ENCODE peak calls at places on chromosomes 1 and 21, in four cellular contexts. Q, M, L and W are unnamed samples.

GRCh38 chr1:116205941-116206679 is 94.9 kb downstream of the MAB21L3 start:
- DNase-seq in Q (no peak), M (no peak), L (no peak), W (no peak)

GRCh38 chr1:61138305-61138704 is 55.9 kb downstream of the NFIA start:
- DNase-seq in Q (no peak), M (no peak), L (no peak), W (no peak)

GRCh38 chr1:31672988-31673387 is 28.3 kb upstream of the PEF1 start:
- DNase-seq in Q (no peak), M (no peak), L (no peak), W (no peak)

GRCh38 chr1:229694053-229694693 is 68.1 kb downstream of the URB2 start:
- DNase-seq in Q (peak), M (no peak), L (no peak), W (peak)

GRCh38 chr1:162633327-162633762 is 1.1 kb downstream of the DDR2 start:
- DNase-seq in Q (peak), M (no peak), L (no peak), W (no peak)

GRCh38 chr1:54603241-54603640 is 20.1 kb downstream of the FAM151A start:
- DNase-seq in Q (no peak), M (no peak), L (no peak), W (no peak)

GRCh38 chr1:64980745-64981601 is 14.6 kb upstream of the JAK1 start:
- DNase-seq in Q (peak), M (peak), L (no peak), W (no peak)

GRCh38 chr1:9594471-9595155 is 5.9 kb downstream of the TMEM201 start:
- DNase-seq in Q (no peak), M (no peak), L (no peak), W (no peak)

GRCh38 chr1:45545553-45546310 is 4.9 kb upstream of the AKR1A1 start:
- DNase-seq in Q (no peak), M (peak), L (no peak), W (no peak)

GRCh38 chr1:18714404-18715175 is 83.9 kb downstream of the PAX7 start:
- DNase-seq in Q (no peak), M (no peak), L (no peak), W (no peak)

GRCh38 chr1:77543822-77544448 is 138.5 kb downstream of the ZZZ3 start:
- DNase-seq in Q (peak), M (no peak), L (no peak), W (no peak)

GRCh38 chr21:33018707-33019455 is 6.9 kb upstream of the OLIG2 start:
- DNase-seq in Q (no peak), M (no peak), L (no peak), W (no peak)

GRCh38 chr1:87867631-87868030 is 539.0 kb downstream of the LMO4 start:
- DNase-seq in Q (peak), M (no peak), L (no peak), W (no peak)

GRCh38 chr1:94029135-94029993 is 91.6 kb downstream of the ABCA4 start:
- DNase-seq in Q (no peak), M (no peak), L (no peak), W (no peak)

GRCh38 chr1:25873120-25873519 is 2.4 kb downstream of the PAQR7 start:
- DNase-seq in Q (no peak), M (peak), L (peak), W (no peak)

DNA sequence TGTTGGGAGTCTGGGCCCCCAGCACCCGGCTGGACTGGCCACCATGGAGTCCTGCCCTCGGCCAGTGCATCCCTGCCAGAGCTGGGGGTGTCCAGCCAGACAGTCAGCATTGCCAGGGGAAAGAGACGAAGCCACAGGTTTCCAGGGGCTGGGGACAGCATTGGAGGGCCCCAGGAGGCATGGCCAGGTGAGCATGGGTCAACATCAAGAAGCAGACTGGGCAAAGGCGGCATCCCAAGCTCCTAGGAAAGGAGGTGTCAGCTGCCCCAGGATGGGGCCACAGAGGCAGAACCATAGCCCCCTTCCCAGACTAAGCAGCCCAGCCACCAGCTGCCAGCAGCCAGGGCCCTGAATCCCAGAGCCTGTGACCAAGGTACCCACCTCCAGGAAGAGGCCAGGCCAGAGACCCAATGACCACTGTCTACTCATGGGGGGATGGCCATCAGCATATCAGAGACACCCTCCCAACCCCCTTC is 32.2 kb downstream of the WNT3A start:
- DNase-seq in Q (no peak), M (no peak), L (no peak), W (no peak)
- TF ChIP-seq MAFK in Q (no peak), M (no peak), L (no peak), W (no peak)

GRCh38 chr1:150261367-150261766 is 3.8 kb downstream of the CA14 start:
- DNase-seq in Q (no peak), M (no peak), L (no peak), W (no peak)

GRCh38 chr1:150259758-150260669 is 2.4 kb downstream of the CA14 start:
- DNase-seq in Q (no peak), M (peak), L (peak), W (no peak)

GRCh38 chr1:150258275-150258666 is 697 bp downstream of the CA14 start:
- DNase-seq in Q (no peak), M (no peak), L (no peak), W (no peak)

GRCh38 chr1:150257624-150258274 is at the start of gene CA14:
- DNase-seq in Q (no peak), M (no peak), L (no peak), W (no peak)

GRCh38 chr1:150259217-150259616 is 1.6 kb downstream of the CA14 start:
- DNase-seq in Q (no peak), M (no peak), L (no peak), W (no peak)
- TF ChIP-seq MAFK in Q (no peak), M (no peak), L (no peak), W (no peak)

DNA sequence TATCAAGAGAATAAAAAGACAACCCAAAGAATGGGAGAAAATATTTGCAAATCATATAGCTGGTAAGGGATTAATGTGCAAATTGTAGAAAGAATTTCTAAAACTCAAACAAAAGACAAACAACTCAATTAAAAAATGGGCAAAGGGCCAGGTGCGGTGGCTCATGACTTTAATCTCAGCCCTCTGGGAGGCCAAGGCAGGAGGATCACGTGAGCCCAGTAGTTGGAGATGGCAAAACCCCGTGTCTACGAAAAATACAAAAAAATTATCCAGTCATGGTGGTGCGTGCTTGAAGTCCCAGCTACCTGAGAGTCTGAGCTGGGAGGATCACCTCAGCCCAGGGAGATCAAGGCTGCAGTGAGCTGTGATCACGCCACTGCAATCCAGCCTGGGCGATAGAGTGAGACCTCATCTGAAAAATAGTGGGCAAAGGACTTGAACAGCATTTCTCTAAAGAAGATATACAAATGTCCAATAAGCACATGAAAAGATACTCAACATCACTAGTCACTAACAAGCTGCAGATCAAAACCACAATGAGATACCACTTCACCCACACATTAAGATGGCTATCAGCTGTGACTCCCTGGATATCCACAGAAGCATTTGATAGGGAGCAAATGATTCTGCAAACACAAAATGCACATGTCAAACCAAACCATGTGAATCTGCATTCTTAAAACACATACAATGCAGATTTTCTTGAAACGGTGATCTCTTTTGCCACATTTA is 20.9 kb downstream of the SLC30A1 start:
- DNase-seq in Q (no peak), M (no peak), L (no peak), W (no peak)
- TF ChIP-seq MAFK in Q (no peak), M (no peak), L (no peak), W (no peak)

GRCh38 chr21:21396424-21396823 is 398.2 kb downstream of the NCAM2 start:
- DNase-seq in Q (no peak), M (no peak), L (no peak), W (no peak)
- TF ChIP-seq MAFK in Q (no peak), M (no peak), L (no peak), W (no peak)

GRCh38 chr1:156090138-156090821 is 8.0 kb upstream of the MEX3A start:
- DNase-seq in Q (no peak), M (no peak), L (no peak), W (no peak)
- TF ChIP-seq MAFK in Q (no peak), M (no peak), L (no peak), W (no peak)

GRCh38 chr1:169495050-169495740 is 9.5 kb upstream of the SLC19A2 start:
- DNase-seq in Q (no peak), M (no peak), L (no peak), W (no peak)

GRCh38 chr1:169495916-169496315 is 10.2 kb upstream of the SLC19A2 start:
- DNase-seq in Q (no peak), M (no peak), L (no peak), W (no peak)

GRCh38 chr1:169499807-169500206 is 14.1 kb upstream of the SLC19A2 start:
- DNase-seq in Q (no peak), M (no peak), L (no peak), W (no peak)

GRCh38 chr1:169494343-169494742 is 8.6 kb upstream of the SLC19A2 start:
- DNase-seq in Q (no peak), M (peak), L (no peak), W (no peak)

GRCh38 chr1:169497317-169497716 is 11.6 kb upstream of the SLC19A2 start:
- DNase-seq in Q (no peak), M (no peak), L (no peak), W (no peak)
- TF ChIP-seq MAFK in Q (no peak), M (no peak), L (no peak), W (no peak)

GRCh38 chr1:86156571-86157455 is at the start of gene COL24A1:
- DNase-seq in Q (peak), M (no peak), L (peak), W (no peak)
- TF ChIP-seq MAFK in Q (no peak), M (no peak), L (no peak), W (no peak)

DNA sequence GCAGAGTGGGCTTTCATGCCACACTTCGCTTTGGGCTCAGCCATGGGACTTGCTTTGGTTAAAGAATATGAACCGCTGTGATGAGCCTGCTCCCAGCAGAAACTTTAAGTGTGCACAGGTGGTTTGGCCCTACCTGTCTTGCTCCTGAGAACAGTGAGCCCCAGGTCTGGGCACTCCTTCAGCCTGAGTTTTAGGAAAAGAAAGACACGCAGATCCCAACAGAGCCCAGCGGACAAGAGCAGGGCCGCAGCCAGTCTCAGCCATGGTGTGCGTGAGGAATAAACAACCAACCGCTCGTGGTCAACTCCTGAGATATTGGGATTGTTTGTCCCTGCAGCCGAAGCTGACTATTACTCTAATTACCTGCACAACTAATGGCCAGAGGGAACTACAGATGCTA is 217.1 kb upstream of the C1orf174 start:
- DNase-seq in Q (no peak), M (no peak), L (no peak), W (no peak)
- TF ChIP-seq MAFK in Q (no peak), M (no peak), L (no peak), W (no peak)